ENCODE peak calls at places on chromosomes 4 and X, in five cellular contexts. G is left ventricle myocardium superior, Y is fibroblast of pulmonary artery, T is GM18507, Q is NT2/D1. H is an unnamed sample.

GRCh38 chr4:57191523-57192034 is 81.4 kb upstream of the IGFBP7 start:
- DNase-seq in G (no peak), Y (peak), T (no peak), Q (peak), H (no peak)

GRCh38 chr4:94410678-94411206 is 41.0 kb upstream of the PDLIM5 start:
- DNase-seq in G (peak), Y (peak), T (no peak), Q (no peak), H (peak)

GRCh38 chr4:60656171-60656570 is 544.0 kb upstream of the ADGRL3 start:
- DNase-seq in G (no peak), Y (no peak), T (no peak), Q (no peak), H (no peak)

GRCh38 chr4:98747659-98748091 is 89.3 kb upstream of the TSPAN5 start:
- DNase-seq in G (no peak), Y (no peak), T (no peak), Q (peak), H (no peak)

GRCh38 chr4:67809502-67809901 is 55.3 kb upstream of the GNRHR start:
- DNase-seq in G (no peak), Y (no peak), T (no peak), Q (no peak), H (no peak)

GRCh38 chr4:101977096-101977495 is 186.6 kb downstream of the BANK1 start:
- DNase-seq in G (no peak), Y (peak), T (no peak), Q (no peak), H (peak)

GRCh38 chr4:3399277-3400194 is 42.2 kb upstream of the HGFAC start:
- DNase-seq in G (no peak), Y (no peak), T (no peak), Q (no peak), H (peak)

GRCh38 chr4:169492436-169493163 is 119.8 kb downstream of the NEK1 start:
- DNase-seq in G (peak), Y (peak), T (peak), Q (peak), H (peak)

GRCh38 chrX:3550871-3551270 is 162.6 kb downstream of the PRKX start:
- DNase-seq in G (no peak), Y (no peak), T (no peak), Q (no peak), H (no peak)

GRCh38 chr4:38390962-38391361 is 273.0 kb upstream of the KLF3 start:
- DNase-seq in G (no peak), Y (no peak), T (no peak), Q (no peak), H (no peak)

H was measured in fibroblast of mammary gland.